ENCODE peak calls at places on chromosomes 12 and 14, in seven cellular contexts. One of them, this sample, is unnamed. For H3K36me3, the result is how much of the 10 kb centered on the place peaks cover.

GRCh38 chr12:68896881-68897540 is 36.0 kb downstream of the CPM start:
- DNase-seq in ascending aorta: no peak
- DNase-seq in pancreas: no peak
- DNase-seq in Peyer's patch: no peak
- DNase-seq in mucosa of descending colon: no peak
- DNase-seq in heart right ventricle: no peak
- DNase-seq in CD4-positive, alpha-beta memory T cell: no peak
- DNase-seq in this sample: no peak

GRCh38 chr12:119090276-119090675 is 88.5 kb upstream of the HSPB8 start:
- DNase-seq in Peyer's patch: no peak
- DNase-seq in pancreas: no peak
- DNase-seq in CD4-positive, alpha-beta memory T cell: no peak
- DNase-seq in heart right ventricle: no peak
- DNase-seq in mucosa of descending colon: no peak
- DNase-seq in ascending aorta: no peak
- DNase-seq in this sample: no peak

GRCh38 chr14:33810308-33810707 is 140.6 kb downstream of the EGLN3 start:
- DNase-seq in heart right ventricle: no peak
- DNase-seq in pancreas: no peak
- DNase-seq in ascending aorta: no peak
- DNase-seq in CD4-positive, alpha-beta memory T cell: no peak
- DNase-seq in Peyer's patch: no peak
- DNase-seq in mucosa of descending colon: no peak
- DNase-seq in this sample: no peak

GRCh38 chr14:74042296-74042695 is 23.1 kb downstream of the BBOF1 start:
- DNase-seq in ascending aorta: no peak
- DNase-seq in mucosa of descending colon: no peak
- DNase-seq in Peyer's patch: no peak
- DNase-seq in CD4-positive, alpha-beta memory T cell: no peak
- DNase-seq in heart right ventricle: no peak
- DNase-seq in pancreas: no peak
- DNase-seq in this sample: no peak

GRCh38 chr12:94779520-94779919 is 129.2 kb upstream of the TMCC3 start:
- DNase-seq in Peyer's patch: no peak
- DNase-seq in CD4-positive, alpha-beta memory T cell: no peak
- DNase-seq in mucosa of descending colon: no peak
- DNase-seq in pancreas: no peak
- DNase-seq in heart right ventricle: no peak
- DNase-seq in ascending aorta: no peak
- DNase-seq in this sample: no peak

GRCh38 chr12:106144847-106145246 is 6.1 kb upstream of the NUAK1 start:
- DNase-seq in Peyer's patch: no peak
- DNase-seq in ascending aorta: no peak
- DNase-seq in heart right ventricle: no peak
- DNase-seq in pancreas: no peak
- DNase-seq in mucosa of descending colon: no peak
- DNase-seq in CD4-positive, alpha-beta memory T cell: no peak
- DNase-seq in this sample: no peak

GRCh38 chr14:63949696-63950095 is 96.9 kb downstream of the SYNE2 start:
- DNase-seq in Peyer's patch: no peak
- DNase-seq in mucosa of descending colon: no peak
- DNase-seq in ascending aorta: no peak
- DNase-seq in heart right ventricle: no peak
- DNase-seq in CD4-positive, alpha-beta memory T cell: no peak
- DNase-seq in pancreas: no peak
- DNase-seq in this sample: no peak

GRCh38 chr12:78239566-78239965 is 408.9 kb downstream of the NAV3 start:
- DNase-seq in mucosa of descending colon: no peak
- DNase-seq in Peyer's patch: no peak
- DNase-seq in heart right ventricle: no peak
- DNase-seq in pancreas: no peak
- DNase-seq in CD4-positive, alpha-beta memory T cell: no peak
- DNase-seq in ascending aorta: no peak
- DNase-seq in this sample: no peak

GRCh38 chr12:49553512-49554088 is 14.3 kb downstream of the MCRS1 start:
- DNase-seq in ascending aorta: no peak
- DNase-seq in heart right ventricle: no peak
- DNase-seq in Peyer's patch: no peak
- DNase-seq in mucosa of descending colon: no peak
- DNase-seq in CD4-positive, alpha-beta memory T cell: no peak
- DNase-seq in pancreas: no peak
- DNase-seq in this sample: no peak

GRCh38 chr14:74035556-74035955 is 16.4 kb downstream of the BBOF1 start:
- DNase-seq in pancreas: no peak
- DNase-seq in heart right ventricle: no peak
- DNase-seq in ascending aorta: no peak
- DNase-seq in Peyer's patch: no peak
- DNase-seq in mucosa of descending colon: no peak
- DNase-seq in CD4-positive, alpha-beta memory T cell: no peak
- DNase-seq in this sample: no peak

GRCh38 chr14:64757601-64758000 is 53.4 kb downstream of the PLEKHG3 start:
- DNase-seq in heart right ventricle: no peak
- DNase-seq in CD4-positive, alpha-beta memory T cell: no peak
- DNase-seq in Peyer's patch: no peak
- DNase-seq in pancreas: peak
- DNase-seq in ascending aorta: no peak
- DNase-seq in mucosa of descending colon: peak
- DNase-seq in this sample: no peak

GRCh38 chr12:117145597-117146154 is 44.6 kb downstream of the FBXO21 start:
- DNase-seq in heart right ventricle: no peak
- DNase-seq in ascending aorta: no peak
- DNase-seq in mucosa of descending colon: no peak
- DNase-seq in pancreas: no peak
- DNase-seq in Peyer's patch: no peak
- DNase-seq in CD4-positive, alpha-beta memory T cell: no peak
- DNase-seq in this sample: no peak

GRCh38 chr12:115201928-115202327 is 518.0 kb upstream of the TBX3 start:
- DNase-seq in ascending aorta: no peak
- DNase-seq in CD4-positive, alpha-beta memory T cell: no peak
- DNase-seq in Peyer's patch: no peak
- DNase-seq in mucosa of descending colon: no peak
- DNase-seq in heart right ventricle: no peak
- DNase-seq in pancreas: no peak
- DNase-seq in this sample: no peak

DNA sequence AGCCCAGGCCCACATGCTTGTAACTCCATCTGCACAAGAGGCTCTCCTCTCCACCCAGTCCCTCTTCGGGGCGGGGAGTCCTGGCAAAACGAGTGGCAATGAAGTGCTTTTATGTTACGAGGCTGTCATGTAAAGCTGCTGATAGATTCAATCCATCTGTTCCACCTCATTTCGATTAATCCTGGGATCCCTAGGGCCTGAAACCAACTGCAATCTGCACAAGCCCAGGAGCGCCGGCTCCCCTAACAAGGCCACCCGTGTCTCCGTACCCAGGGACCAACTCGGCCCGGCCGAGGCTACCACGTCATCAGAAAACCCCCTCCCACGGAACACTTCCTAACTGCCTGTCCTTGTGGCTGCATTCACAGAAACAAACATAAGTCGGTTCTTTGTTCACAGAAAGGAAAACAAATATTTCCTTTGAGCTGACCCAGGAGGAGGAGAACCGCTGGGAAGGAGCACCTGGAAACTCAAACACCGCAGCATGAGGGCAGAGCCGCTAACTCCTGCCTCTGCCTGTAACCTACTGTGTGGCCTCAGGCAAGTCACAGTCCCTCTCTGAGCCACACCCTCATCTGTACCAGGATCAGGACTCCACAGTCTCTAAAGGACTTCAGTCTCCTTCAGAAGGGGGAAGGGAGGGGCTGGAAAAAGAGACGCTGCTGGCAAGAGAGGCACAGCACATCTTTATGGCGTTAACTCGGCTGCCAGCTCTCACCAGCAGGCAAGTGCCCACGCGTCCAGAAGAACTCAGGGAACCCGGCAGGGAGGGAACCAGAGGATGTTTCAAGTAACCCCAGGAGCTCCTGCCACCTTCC is 47.8 kb downstream of the CCDC88C start:
- DNase-seq in pancreas: no peak
- DNase-seq in ascending aorta: no peak
- DNase-seq in mucosa of descending colon: no peak
- DNase-seq in CD4-positive, alpha-beta memory T cell: peak
- DNase-seq in heart right ventricle: no peak
- DNase-seq in Peyer's patch: no peak
- DNase-seq in this sample: peak
- H3K4me3 ChIP-seq in pancreas: no peak
- H3K4me3 ChIP-seq in ascending aorta: no peak
- H3K4me3 ChIP-seq in mucosa of descending colon: no peak
- H3K4me3 ChIP-seq in CD4-positive, alpha-beta memory T cell: peak
- H3K4me3 ChIP-seq in heart right ventricle: no peak
- H3K4me3 ChIP-seq in Peyer's patch: no peak
- H3K4me3 ChIP-seq in this sample: peak

DNA sequence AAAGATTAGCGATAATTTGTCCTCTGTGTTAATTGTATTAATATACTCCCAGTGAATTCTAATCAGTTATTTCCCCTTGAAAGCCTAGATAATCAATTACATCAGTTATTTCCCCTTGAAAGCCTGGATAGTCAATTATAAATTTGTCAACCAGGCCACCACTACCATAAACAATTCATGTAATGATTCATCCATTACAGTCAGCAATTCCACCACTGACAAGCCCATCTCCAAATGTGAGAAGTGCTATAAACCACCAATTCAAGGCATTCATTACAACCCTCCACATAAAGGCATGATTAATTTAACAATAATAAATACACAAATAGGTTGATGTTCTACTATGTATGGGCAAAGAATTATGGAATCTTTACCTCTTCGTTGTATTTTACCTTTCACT is 40.9 kb downstream of the INTS13 start:
- DNase-seq in CD4-positive, alpha-beta memory T cell: no peak
- DNase-seq in ascending aorta: no peak
- DNase-seq in mucosa of descending colon: no peak
- DNase-seq in heart right ventricle: no peak
- DNase-seq in pancreas: no peak
- DNase-seq in Peyer's patch: no peak
- DNase-seq in this sample: no peak
- H3K36me3 ChIP-seq in CD4-positive, alpha-beta memory T cell: under half
- H3K36me3 ChIP-seq in ascending aorta: under half
- H3K36me3 ChIP-seq in mucosa of descending colon: under half
- H3K36me3 ChIP-seq in heart right ventricle: under half
- H3K36me3 ChIP-seq in pancreas: under half
- H3K36me3 ChIP-seq in Peyer's patch: under half
- H3K36me3 ChIP-seq in this sample: under half

GRCh38 chr14:22003471-22003870 is 329.9 kb upstream of the OR4E1 start:
- DNase-seq in heart right ventricle: no peak
- DNase-seq in pancreas: no peak
- DNase-seq in ascending aorta: no peak
- DNase-seq in CD4-positive, alpha-beta memory T cell: no peak
- DNase-seq in Peyer's patch: no peak
- DNase-seq in mucosa of descending colon: no peak
- DNase-seq in this sample: no peak
- H3K4me3 ChIP-seq in heart right ventricle: no peak
- H3K4me3 ChIP-seq in pancreas: no peak
- H3K4me3 ChIP-seq in ascending aorta: no peak
- H3K4me3 ChIP-seq in CD4-positive, alpha-beta memory T cell: peak
- H3K4me3 ChIP-seq in Peyer's patch: no peak
- H3K4me3 ChIP-seq in mucosa of descending colon: no peak
- H3K4me3 ChIP-seq in this sample: no peak

DNA sequence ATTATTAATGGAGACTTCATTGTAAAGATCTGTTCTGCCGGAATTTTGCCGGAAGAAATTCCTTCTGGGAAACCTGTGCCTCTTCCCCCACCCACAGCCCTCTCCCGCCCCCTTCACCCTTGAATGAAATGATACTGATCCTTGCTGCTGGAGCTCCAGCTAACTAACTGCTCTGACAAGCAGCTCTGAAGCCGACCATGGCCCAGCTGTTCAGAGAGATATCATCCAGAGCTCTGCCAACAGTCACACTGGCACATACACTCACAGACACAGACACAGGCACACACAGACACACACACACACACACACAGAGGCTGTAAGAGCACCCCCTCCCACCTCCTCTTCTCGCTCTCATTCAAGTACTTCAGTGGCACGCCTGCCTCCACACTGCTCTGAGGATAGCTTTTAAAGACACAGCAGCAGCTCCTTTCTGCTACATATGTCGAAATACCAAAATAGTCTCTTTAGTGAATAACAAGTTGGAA is 88.6 kb downstream of the R3HDM2 start:
- DNase-seq in Peyer's patch: no peak
- DNase-seq in ascending aorta: no peak
- DNase-seq in pancreas: no peak
- DNase-seq in heart right ventricle: no peak
- DNase-seq in CD4-positive, alpha-beta memory T cell: no peak
- DNase-seq in mucosa of descending colon: no peak
- DNase-seq in this sample: no peak
- H3K36me3 ChIP-seq in Peyer's patch: under half
- H3K36me3 ChIP-seq in ascending aorta: under half
- H3K36me3 ChIP-seq in pancreas: under half
- H3K36me3 ChIP-seq in heart right ventricle: under half
- H3K36me3 ChIP-seq in CD4-positive, alpha-beta memory T cell: under half
- H3K36me3 ChIP-seq in mucosa of descending colon: under half
- H3K36me3 ChIP-seq in this sample: under half

DNA sequence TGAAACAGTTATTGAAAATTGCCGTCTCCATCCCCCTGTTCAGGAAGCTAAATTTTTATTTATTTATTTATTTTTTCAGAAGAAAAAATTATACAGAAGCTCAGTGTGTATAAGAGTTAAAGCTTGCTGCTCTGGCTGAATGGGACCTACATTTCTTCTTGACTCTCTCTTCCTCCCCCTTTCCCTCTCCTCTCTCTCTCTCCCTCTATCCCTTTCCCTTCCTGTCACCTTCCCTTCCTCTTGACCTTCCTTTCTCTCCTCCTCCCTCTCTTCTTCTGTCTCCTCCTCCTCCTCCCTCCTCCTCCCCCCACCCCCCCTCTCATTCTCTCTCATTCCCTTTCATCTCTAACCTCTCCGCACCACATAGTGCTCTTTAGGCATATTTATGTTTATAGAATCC is 39.1 kb downstream of the APAF1 start:
- DNase-seq in ascending aorta: no peak
- DNase-seq in mucosa of descending colon: no peak
- DNase-seq in pancreas: no peak
- DNase-seq in heart right ventricle: no peak
- DNase-seq in CD4-positive, alpha-beta memory T cell: no peak
- DNase-seq in Peyer's patch: no peak
- DNase-seq in this sample: no peak
- H3K4me3 ChIP-seq in ascending aorta: no peak
- H3K4me3 ChIP-seq in mucosa of descending colon: no peak
- H3K4me3 ChIP-seq in pancreas: no peak
- H3K4me3 ChIP-seq in heart right ventricle: no peak
- H3K4me3 ChIP-seq in CD4-positive, alpha-beta memory T cell: no peak
- H3K4me3 ChIP-seq in Peyer's patch: no peak
- H3K4me3 ChIP-seq in this sample: no peak

GRCh38 chr12:124252964-124253363 is 41.9 kb upstream of the RFLNA start:
- DNase-seq in Peyer's patch: no peak
- DNase-seq in pancreas: no peak
- DNase-seq in mucosa of descending colon: no peak
- DNase-seq in ascending aorta: no peak
- DNase-seq in heart right ventricle: no peak
- DNase-seq in CD4-positive, alpha-beta memory T cell: no peak
- DNase-seq in this sample: no peak

GRCh38 chr12:124254126-124254525 is 40.8 kb upstream of the RFLNA start:
- DNase-seq in mucosa of descending colon: no peak
- DNase-seq in CD4-positive, alpha-beta memory T cell: no peak
- DNase-seq in ascending aorta: no peak
- DNase-seq in Peyer's patch: no peak
- DNase-seq in pancreas: no peak
- DNase-seq in heart right ventricle: no peak
- DNase-seq in this sample: no peak

GRCh38 chr12:124243936-124244335 is 51.0 kb upstream of the RFLNA start:
- DNase-seq in ascending aorta: no peak
- DNase-seq in heart right ventricle: no peak
- DNase-seq in CD4-positive, alpha-beta memory T cell: no peak
- DNase-seq in pancreas: no peak
- DNase-seq in Peyer's patch: no peak
- DNase-seq in mucosa of descending colon: no peak
- DNase-seq in this sample: no peak

GRCh38 chr12:124248862-124249825 is 45.7 kb upstream of the RFLNA start:
- DNase-seq in mucosa of descending colon: no peak
- DNase-seq in CD4-positive, alpha-beta memory T cell: no peak
- DNase-seq in ascending aorta: no peak
- DNase-seq in pancreas: no peak
- DNase-seq in heart right ventricle: no peak
- DNase-seq in Peyer's patch: no peak
- DNase-seq in this sample: no peak
- H3K36me3 ChIP-seq in mucosa of descending colon: under half
- H3K36me3 ChIP-seq in CD4-positive, alpha-beta memory T cell: under half
- H3K36me3 ChIP-seq in ascending aorta: under half
- H3K36me3 ChIP-seq in pancreas: under half
- H3K36me3 ChIP-seq in heart right ventricle: under half
- H3K36me3 ChIP-seq in Peyer's patch: under half
- H3K36me3 ChIP-seq in this sample: under half

This sample was measured in effector memory CD4-positive, alpha-beta T cell.